ENCODE peak calls at places on chromosomes 1 and 21, in four cellular contexts. B is NCI-H1092 treated with DMSO at 0.1 percent for 48 hours, L is endodermal cell, M is colonic mucosa. F is an unnamed sample.

GRCh38 chr1:97920275-97920831 is 481 bp downstream of the DPYD start:
- DNase-seq in L (no peak), B (no peak), M (peak; percentile 41), F (no peak)

GRCh38 chr1:117671781-117672501 is 66.1 kb downstream of the TENT5C start:
- DNase-seq in M (peak; percentile 69), L (peak; percentile 84), B (peak; percentile 10), F (peak; percentile 72)

GRCh38 chr1:145927916-145928647 is 798 bp upstream of the RBM8A start:
- DNase-seq in L (no peak), M (peak; percentile 28), B (no peak), F (no peak)

GRCh38 chr21:27534211-27534610 is 567.3 kb upstream of the ADAMTS5 start:
- DNase-seq in L (no peak), B (no peak), M (no peak), F (no peak)

GRCh38 chr1:47030170-47030805 is 6.8 kb downstream of the CYP4X1 start:
- DNase-seq in B (no peak), L (no peak), M (no peak), F (no peak)

GRCh38 chr1:212718499-212718898 is 18.9 kb upstream of the BATF3 start:
- DNase-seq in L (no peak), M (no peak), B (no peak), F (no peak)

GRCh38 chr1:200610846-200611245 is 9.7 kb downstream of the KIF14 start:
- DNase-seq in M (no peak), B (no peak), L (no peak), F (no peak)

GRCh38 chr1:97174039-97174704 is 452.6 kb downstream of the PTBP2 start:
- DNase-seq in M (no peak), L (no peak), B (no peak), F (no peak)

GRCh38 chr1:16207318-16208269 is 4.9 kb downstream of the ARHGEF19 start:
- DNase-seq in B (no peak), L (peak; percentile 80), M (peak; percentile 40), F (peak; percentile 57)

GRCh38 chr1:177796561-177796960 is 173.3 kb downstream of the SEC16B start:
- DNase-seq in M (no peak), L (no peak), B (no peak), F (no peak)

GRCh38 chr1:1915911-1916835 is 1.1 kb downstream of the CALML6 start:
- DNase-seq in M (peak; percentile 57), L (peak; percentile 48), B (no peak), F (peak; percentile 34)

GRCh38 chr21:36330904-36331303 is 10.9 kb downstream of the MORC3 start:
- DNase-seq in B (peak; percentile 36), M (peak; percentile 52), L (peak; percentile 66), F (no peak)

GRCh38 chr1:154006136-154006535 is 15.6 kb downstream of the RPS27 start:
- DNase-seq in B (no peak), L (no peak), M (no peak), F (no peak)

GRCh38 chr1:40662864-40663263 is 2.6 kb downstream of the RIMS3 start:
- DNase-seq in M (no peak), L (no peak), B (no peak), F (no peak)

GRCh38 chr1:145885738-145886287 is at the start of gene ANKRD35:
- DNase-seq in M (peak; percentile 88), B (peak; percentile 87), L (peak; percentile 95), F (peak; percentile 91)

GRCh38 chr1:178501705-178502329 is 5.1 kb upstream of the CLEC20A start:
- DNase-seq in B (peak; percentile 53), M (peak; percentile 79), L (peak; percentile 95), F (peak; percentile 87)

GRCh38 chr1:167450843-167451242 is 67.5 kb downstream of the CD247 start:
- DNase-seq in B (no peak), M (no peak), L (no peak), F (no peak)